ENCODE peak calls at places on chromosomes 7 and 10, in eight cellular contexts. One of them, this sample, is unnamed.

GRCh38 chr7:124915242-124915641 is 14.4 kb downstream of the POT1 start:
- DNase-seq in AG04450: no peak
- DNase-seq in Peyer's patch: no peak
- DNase-seq in colonic mucosa: no peak
- DNase-seq in endothelial cell of umbilical vein: no peak
- DNase-seq in HCT116: no peak
- DNase-seq in body of pancreas: no peak
- DNase-seq in SK-N-MC: no peak
- DNase-seq in this sample: no peak

GRCh38 chr7:128158370-128158769 is 82.7 kb upstream of the LEP start:
- DNase-seq in AG04450: no peak
- DNase-seq in Peyer's patch: no peak
- DNase-seq in colonic mucosa: no peak
- DNase-seq in endothelial cell of umbilical vein: no peak
- DNase-seq in HCT116: no peak
- DNase-seq in body of pancreas: no peak
- DNase-seq in SK-N-MC: no peak
- DNase-seq in this sample: no peak

GRCh38 chr10:113111900-113112853 is 162.1 kb downstream of the TCF7L2 start:
- DNase-seq in AG04450: no peak
- DNase-seq in Peyer's patch: no peak
- DNase-seq in colonic mucosa: no peak
- DNase-seq in endothelial cell of umbilical vein: no peak
- DNase-seq in HCT116: no peak
- DNase-seq in body of pancreas: peak; percentile 79
- DNase-seq in SK-N-MC: no peak
- DNase-seq in this sample: no peak

GRCh38 chr7:33128990-33129805 is at the start of gene BBS9:
- DNase-seq in AG04450: peak; percentile 79
- DNase-seq in Peyer's patch: peak; percentile 95
- DNase-seq in colonic mucosa: peak; percentile 98
- DNase-seq in endothelial cell of umbilical vein: peak; percentile 96
- DNase-seq in HCT116: peak; percentile 88
- DNase-seq in body of pancreas: peak; percentile 92
- DNase-seq in SK-N-MC: peak; percentile 56
- DNase-seq in this sample: peak; percentile 86

GRCh38 chr10:13891542-13892431 is 305.0 kb downstream of the PRPF18 start:
- DNase-seq in AG04450: no peak
- DNase-seq in Peyer's patch: no peak
- DNase-seq in colonic mucosa: no peak
- DNase-seq in endothelial cell of umbilical vein: peak; percentile 43
- DNase-seq in HCT116: no peak
- DNase-seq in body of pancreas: no peak
- DNase-seq in SK-N-MC: no peak
- DNase-seq in this sample: no peak

GRCh38 chr10:126670886-126671285 is 393 bp upstream of the C10orf90 start:
- DNase-seq in AG04450: no peak
- DNase-seq in Peyer's patch: no peak
- DNase-seq in colonic mucosa: no peak
- DNase-seq in endothelial cell of umbilical vein: no peak
- DNase-seq in HCT116: no peak
- DNase-seq in body of pancreas: no peak
- DNase-seq in SK-N-MC: no peak
- DNase-seq in this sample: no peak

GRCh38 chr7:150515752-150516151 is 1.1 kb downstream of the GIMAP7 start:
- DNase-seq in AG04450: no peak
- DNase-seq in Peyer's patch: no peak
- DNase-seq in colonic mucosa: no peak
- DNase-seq in endothelial cell of umbilical vein: peak; percentile 52
- DNase-seq in HCT116: no peak
- DNase-seq in body of pancreas: no peak
- DNase-seq in SK-N-MC: no peak
- DNase-seq in this sample: no peak

GRCh38 chr7:66055321-66055956 is 20.2 kb upstream of the ASL start:
- DNase-seq in AG04450: no peak
- DNase-seq in Peyer's patch: no peak
- DNase-seq in colonic mucosa: no peak
- DNase-seq in endothelial cell of umbilical vein: no peak
- DNase-seq in HCT116: no peak
- DNase-seq in body of pancreas: no peak
- DNase-seq in SK-N-MC: no peak
- DNase-seq in this sample: no peak

GRCh38 chr10:126229701-126230100 is 158.6 kb downstream of the ADAM12 start:
- DNase-seq in AG04450: no peak
- DNase-seq in Peyer's patch: no peak
- DNase-seq in colonic mucosa: no peak
- DNase-seq in endothelial cell of umbilical vein: no peak
- DNase-seq in HCT116: no peak
- DNase-seq in body of pancreas: no peak
- DNase-seq in SK-N-MC: no peak
- DNase-seq in this sample: no peak

GRCh38 chr7:159048656-159049055 is 96.0 kb downstream of the VIPR2 start:
- DNase-seq in AG04450: no peak
- DNase-seq in Peyer's patch: no peak
- DNase-seq in colonic mucosa: peak; percentile 5
- DNase-seq in endothelial cell of umbilical vein: no peak
- DNase-seq in HCT116: no peak
- DNase-seq in body of pancreas: no peak
- DNase-seq in SK-N-MC: no peak
- DNase-seq in this sample: no peak
- H3K9me3 ChIP-seq in AG04450: peaks cover 23% of the 10 kb centered on the region
- H3K9me3 ChIP-seq in Peyer's patch: no peaks in the 10 kb centered on the region
- H3K9me3 ChIP-seq in colonic mucosa: no peaks in the 10 kb centered on the region
- H3K9me3 ChIP-seq in endothelial cell of umbilical vein: no peaks in the 10 kb centered on the region
- H3K9me3 ChIP-seq in HCT116: no peaks in the 10 kb centered on the region
- H3K9me3 ChIP-seq in body of pancreas: no peaks in the 10 kb centered on the region
- H3K9me3 ChIP-seq in SK-N-MC: no peaks in the 10 kb centered on the region
- H3K9me3 ChIP-seq in this sample: no peaks in the 10 kb centered on the region

GRCh38 chr10:95277201-95277570 is 13.6 kb downstream of the PDLIM1 start:
- DNase-seq in AG04450: no peak
- DNase-seq in Peyer's patch: no peak
- DNase-seq in colonic mucosa: peak; percentile 18
- DNase-seq in endothelial cell of umbilical vein: no peak
- DNase-seq in HCT116: no peak
- DNase-seq in body of pancreas: no peak
- DNase-seq in SK-N-MC: no peak
- DNase-seq in this sample: no peak

GRCh38 chr10:95273393-95274312 is 17.1 kb downstream of the PDLIM1 start:
- DNase-seq in AG04450: peak; percentile 65
- DNase-seq in Peyer's patch: no peak
- DNase-seq in colonic mucosa: peak; percentile 66
- DNase-seq in endothelial cell of umbilical vein: peak; percentile 89
- DNase-seq in HCT116: no peak
- DNase-seq in body of pancreas: peak; percentile 65
- DNase-seq in SK-N-MC: no peak
- DNase-seq in this sample: no peak

GRCh38 chr10:95276367-95277200 is 14.2 kb downstream of the PDLIM1 start:
- DNase-seq in AG04450: no peak
- DNase-seq in Peyer's patch: peak; percentile 75
- DNase-seq in colonic mucosa: peak; percentile 75
- DNase-seq in endothelial cell of umbilical vein: no peak
- DNase-seq in HCT116: no peak
- DNase-seq in body of pancreas: no peak
- DNase-seq in SK-N-MC: no peak
- DNase-seq in this sample: no peak

GRCh38 chr10:95277614-95278013 is 13.2 kb downstream of the PDLIM1 start:
- DNase-seq in AG04450: no peak
- DNase-seq in Peyer's patch: no peak
- DNase-seq in colonic mucosa: peak; percentile 20
- DNase-seq in endothelial cell of umbilical vein: no peak
- DNase-seq in HCT116: no peak
- DNase-seq in body of pancreas: no peak
- DNase-seq in SK-N-MC: no peak
- DNase-seq in this sample: no peak

GRCh38 chr10:95275726-95276366 is 15.0 kb downstream of the PDLIM1 start:
- DNase-seq in AG04450: no peak
- DNase-seq in Peyer's patch: no peak
- DNase-seq in colonic mucosa: peak; percentile 41
- DNase-seq in endothelial cell of umbilical vein: peak; percentile 50
- DNase-seq in HCT116: no peak
- DNase-seq in body of pancreas: no peak
- DNase-seq in SK-N-MC: no peak
- DNase-seq in this sample: no peak
- H3K27ac ChIP-seq in AG04450: peak overlapping the region; percentile 59
- H3K27ac ChIP-seq in Peyer's patch: peak overlapping the region; percentile 91
- H3K27ac ChIP-seq in colonic mucosa: peak overlapping the region; percentile 62
- H3K27ac ChIP-seq in endothelial cell of umbilical vein: no peak overlapping the region
- H3K27ac ChIP-seq in HCT116: no peak overlapping the region
- H3K27ac ChIP-seq in body of pancreas: no peak overlapping the region
- H3K27ac ChIP-seq in SK-N-MC: no peak overlapping the region
- H3K27ac ChIP-seq in this sample: no peak overlapping the region

GRCh38 chr7:49403844-49404243 is 369.6 kb upstream of the VWC2 start:
- DNase-seq in AG04450: no peak
- DNase-seq in Peyer's patch: no peak
- DNase-seq in colonic mucosa: no peak
- DNase-seq in endothelial cell of umbilical vein: no peak
- DNase-seq in HCT116: no peak
- DNase-seq in body of pancreas: no peak
- DNase-seq in SK-N-MC: no peak
- DNase-seq in this sample: no peak
- H3K9me3 ChIP-seq in AG04450: peaks cover 26% of the 10 kb centered on the region
- H3K9me3 ChIP-seq in Peyer's patch: no peaks in the 10 kb centered on the region
- H3K9me3 ChIP-seq in colonic mucosa: no peaks in the 10 kb centered on the region
- H3K9me3 ChIP-seq in endothelial cell of umbilical vein: peaks cover 8% of the 10 kb centered on the region
- H3K9me3 ChIP-seq in HCT116: peaks cover 12% of the 10 kb centered on the region
- H3K9me3 ChIP-seq in body of pancreas: no peaks in the 10 kb centered on the region
- H3K9me3 ChIP-seq in SK-N-MC: no peaks in the 10 kb centered on the region
- H3K9me3 ChIP-seq in this sample: no peaks in the 10 kb centered on the region

GRCh38 chr7:117071597-117071996 is 118.3 kb downstream of the ST7 start:
- DNase-seq in AG04450: no peak
- DNase-seq in Peyer's patch: no peak
- DNase-seq in colonic mucosa: no peak
- DNase-seq in endothelial cell of umbilical vein: no peak
- DNase-seq in HCT116: no peak
- DNase-seq in body of pancreas: no peak
- DNase-seq in SK-N-MC: no peak
- DNase-seq in this sample: no peak
- H3K27ac ChIP-seq in AG04450: no peak overlapping the region
- H3K27ac ChIP-seq in Peyer's patch: no peak overlapping the region
- H3K27ac ChIP-seq in colonic mucosa: no peak overlapping the region
- H3K27ac ChIP-seq in endothelial cell of umbilical vein: no peak overlapping the region
- H3K27ac ChIP-seq in HCT116: no peak overlapping the region
- H3K27ac ChIP-seq in body of pancreas: no peak overlapping the region
- H3K27ac ChIP-seq in SK-N-MC: peak overlapping the region; percentile 79
- H3K27ac ChIP-seq in this sample: no peak overlapping the region

DNA sequence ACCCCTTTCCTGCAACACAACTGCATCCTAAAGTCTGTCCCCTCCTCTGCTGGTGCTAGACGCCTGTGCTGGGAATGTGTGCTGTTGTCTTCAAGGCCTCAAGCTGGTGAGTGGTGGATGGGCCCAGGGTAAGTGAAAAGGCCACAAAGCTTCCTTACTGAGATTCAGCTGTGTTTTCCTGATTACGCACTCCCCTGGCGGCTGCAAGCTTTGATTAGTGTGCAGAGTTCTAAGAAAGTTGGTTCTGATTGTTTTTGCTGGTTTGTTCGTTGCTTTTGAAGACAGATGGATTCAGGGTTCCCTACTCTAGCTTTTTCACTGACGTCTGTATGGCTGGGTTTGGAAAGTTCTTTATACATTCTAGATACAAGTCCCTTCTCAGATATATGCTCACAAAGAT is 11.9 kb upstream of the FOXL3 start:
- DNase-seq in AG04450: no peak
- DNase-seq in Peyer's patch: no peak
- DNase-seq in colonic mucosa: no peak
- DNase-seq in endothelial cell of umbilical vein: no peak
- DNase-seq in HCT116: no peak
- DNase-seq in body of pancreas: no peak
- DNase-seq in SK-N-MC: no peak
- DNase-seq in this sample: no peak
- H3K9me3 ChIP-seq in AG04450: peaks cover 21% of the 10 kb centered on the region
- H3K9me3 ChIP-seq in Peyer's patch: peaks cover 4% of the 10 kb centered on the region
- H3K9me3 ChIP-seq in colonic mucosa: no peaks in the 10 kb centered on the region
- H3K9me3 ChIP-seq in endothelial cell of umbilical vein: no peaks in the 10 kb centered on the region
- H3K9me3 ChIP-seq in HCT116: peaks cover 7% of the 10 kb centered on the region
- H3K9me3 ChIP-seq in body of pancreas: peaks cover 2% of the 10 kb centered on the region
- H3K9me3 ChIP-seq in SK-N-MC: no peaks in the 10 kb centered on the region
- H3K9me3 ChIP-seq in this sample: no peaks in the 10 kb centered on the region

DNA sequence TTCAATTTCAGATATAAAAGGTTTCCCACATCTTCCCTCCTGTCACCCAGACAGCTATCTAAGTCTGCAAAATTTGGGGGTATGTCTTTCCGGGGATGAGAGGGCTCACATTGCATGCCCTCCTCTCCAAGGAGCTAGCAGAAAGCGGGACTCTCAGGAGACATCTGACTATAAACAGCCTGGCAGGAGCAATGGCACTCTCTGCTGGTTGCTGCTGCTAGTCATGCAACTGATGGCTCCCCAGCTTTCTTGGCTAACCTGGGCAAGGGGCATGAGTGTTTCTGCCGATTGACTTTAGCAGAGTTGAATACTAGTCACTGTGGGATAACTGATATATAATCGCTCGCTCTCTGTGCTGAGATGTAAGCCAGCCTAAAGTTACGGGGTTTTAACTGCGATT is 12.0 kb downstream of the TBX20 start:
- DNase-seq in AG04450: no peak
- DNase-seq in Peyer's patch: no peak
- DNase-seq in colonic mucosa: no peak
- DNase-seq in endothelial cell of umbilical vein: no peak
- DNase-seq in HCT116: no peak
- DNase-seq in body of pancreas: no peak
- DNase-seq in SK-N-MC: no peak
- DNase-seq in this sample: no peak
- H3K27ac ChIP-seq in AG04450: no peak overlapping the region
- H3K27ac ChIP-seq in Peyer's patch: no peak overlapping the region
- H3K27ac ChIP-seq in colonic mucosa: no peak overlapping the region
- H3K27ac ChIP-seq in endothelial cell of umbilical vein: no peak overlapping the region
- H3K27ac ChIP-seq in HCT116: no peak overlapping the region
- H3K27ac ChIP-seq in body of pancreas: no peak overlapping the region
- H3K27ac ChIP-seq in SK-N-MC: no peak overlapping the region
- H3K27ac ChIP-seq in this sample: no peak overlapping the region

DNA sequence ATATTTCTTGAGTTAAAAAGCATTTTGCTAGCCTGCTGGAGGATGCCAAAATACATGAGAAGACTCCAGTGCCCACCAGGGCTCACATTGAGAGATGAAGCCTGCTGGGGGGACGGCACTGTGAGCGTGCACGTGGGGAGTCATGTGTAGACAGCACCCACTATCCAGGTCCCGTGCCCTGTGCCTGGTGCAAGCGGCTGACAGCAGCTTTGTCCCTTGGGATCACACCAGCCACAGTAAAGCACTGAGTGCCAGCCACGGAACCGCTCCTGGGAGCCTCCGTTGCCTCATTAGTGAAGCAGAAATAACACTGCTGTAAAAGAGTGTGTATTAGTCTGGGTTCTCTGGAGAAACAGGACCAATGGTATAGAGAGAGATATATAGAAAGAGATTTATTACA is 106.6 kb upstream of the C7orf33 start:
- DNase-seq in AG04450: no peak
- DNase-seq in Peyer's patch: no peak
- DNase-seq in colonic mucosa: no peak
- DNase-seq in endothelial cell of umbilical vein: no peak
- DNase-seq in HCT116: no peak
- DNase-seq in body of pancreas: no peak
- DNase-seq in SK-N-MC: no peak
- DNase-seq in this sample: no peak
- H3K9me3 ChIP-seq in AG04450: no peaks in the 10 kb centered on the region
- H3K9me3 ChIP-seq in Peyer's patch: no peaks in the 10 kb centered on the region
- H3K9me3 ChIP-seq in colonic mucosa: no peaks in the 10 kb centered on the region
- H3K9me3 ChIP-seq in endothelial cell of umbilical vein: no peaks in the 10 kb centered on the region
- H3K9me3 ChIP-seq in HCT116: no peaks in the 10 kb centered on the region
- H3K9me3 ChIP-seq in body of pancreas: no peaks in the 10 kb centered on the region
- H3K9me3 ChIP-seq in SK-N-MC: no peaks in the 10 kb centered on the region
- H3K9me3 ChIP-seq in this sample: no peaks in the 10 kb centered on the region

GRCh38 chr7:5574770-5575269 is 151.2 kb upstream of the TNRC18 start:
- DNase-seq in AG04450: no peak
- DNase-seq in Peyer's patch: no peak
- DNase-seq in colonic mucosa: no peak
- DNase-seq in endothelial cell of umbilical vein: peak; percentile 78
- DNase-seq in HCT116: no peak
- DNase-seq in body of pancreas: no peak
- DNase-seq in SK-N-MC: no peak
- DNase-seq in this sample: no peak
- H3K27ac ChIP-seq in AG04450: no peak overlapping the region
- H3K27ac ChIP-seq in Peyer's patch: no peak overlapping the region
- H3K27ac ChIP-seq in colonic mucosa: no peak overlapping the region
- H3K27ac ChIP-seq in endothelial cell of umbilical vein: peak overlapping the region; percentile 72
- H3K27ac ChIP-seq in HCT116: no peak overlapping the region
- H3K27ac ChIP-seq in body of pancreas: no peak overlapping the region
- H3K27ac ChIP-seq in SK-N-MC: peak overlapping the region; percentile 85
- H3K27ac ChIP-seq in this sample: no peak overlapping the region

This sample was measured in effector memory CD4-positive, alpha-beta T cell.